ENCODE peak calls at places on chromosome 3, in seven cellular contexts. A is iPS-NIHi11; Q is hippocampal formation; X is anterior cingulate cortex; D is GM23248; E is activated CD8-positive, alpha-beta memory T cell treated with anti-CD3 and anti-CD28 coated beads for 48 hours; S is hepatic stellate cell. P is an unnamed sample.

GRCh38 chr3:22372292-22372949 is 621.4 kb upstream of the ZNF385D start:
- DNase-seq in S (no peak), E (no peak), D (peak; percentile 40), A (peak; percentile 51), X (no peak), Q (no peak), P (no peak)

GRCh38 chr3:146685050-146685814 is 80.1 kb upstream of the PLSCR5 start:
- DNase-seq in D (no peak), S (no peak), Q (no peak), E (no peak), A (no peak), X (no peak), P (no peak)

GRCh38 chr3:4821975-4822374 is 157.3 kb upstream of the BHLHE40 start:
- DNase-seq in Q (no peak), A (no peak), X (no peak), D (no peak), S (no peak), E (peak; percentile 61), P (no peak)

GRCh38 chr3:160140756-160141155 is 84.5 kb upstream of the C3orf80 start:
- DNase-seq in Q (no peak), D (no peak), E (no peak), X (no peak), A (no peak), S (no peak), P (no peak)

GRCh38 chr3:188946837-188947236 is 224.9 kb upstream of the TPRG1 start:
- DNase-seq in D (peak; percentile 65), Q (no peak), S (no peak), A (no peak), E (no peak), X (no peak), P (no peak)

GRCh38 chr3:50122071-50122470 is 33.1 kb upstream of the SEMA3F start:
- DNase-seq in S (no peak), E (no peak), D (peak; percentile 57), A (no peak), Q (no peak), X (no peak), P (no peak)

GRCh38 chr3:98630416-98630815 is 37.0 kb upstream of the CPOX start:
- DNase-seq in A (no peak), X (no peak), D (no peak), E (no peak), S (no peak), Q (no peak), P (no peak)

GRCh38 chr3:55547086-55547666 is 60.1 kb upstream of the WNT5A start:
- DNase-seq in A (no peak), S (no peak), X (no peak), E (no peak), D (no peak), Q (no peak), P (no peak)

GRCh38 chr3:136336329-136337100 is 86.4 kb downstream of the PCCB start:
- DNase-seq in X (no peak), Q (no peak), E (no peak), A (no peak), D (peak; percentile 88), S (no peak), P (peak; percentile 2)

GRCh38 chr3:52268036-52268435 is 10.4 kb downstream of the WDR82 start:
- DNase-seq in S (no peak), A (no peak), X (no peak), Q (no peak), D (no peak), E (no peak), P (no peak)

GRCh38 chr3:166052440-166052839 is 215.2 kb upstream of the BCHE start:
- DNase-seq in A (peak; percentile 23), Q (no peak), E (no peak), S (no peak), D (no peak), X (no peak), P (no peak)

GRCh38 chr3:66997560-66998074 is 490 bp upstream of the KBTBD8 start:
- DNase-seq in S (no peak), E (no peak), X (no peak), Q (peak; percentile 47), D (peak; percentile 82), A (no peak), P (peak; percentile 84)

GRCh38 chr3:160134964-160135363 is 90.3 kb upstream of the C3orf80 start:
- DNase-seq in A (no peak), Q (no peak), D (peak; percentile 69), E (no peak), X (no peak), S (no peak), P (no peak)

GRCh38 chr3:136042608-136043221 is 77.2 kb downstream of the PPP2R3A start:
- DNase-seq in E (no peak), A (peak; percentile 50), X (no peak), S (peak; percentile 41), D (peak; percentile 74), Q (no peak), P (peak; percentile 64)

GRCh38 chr3:47780727-47781325 is 867 bp downstream of the SMARCC1 start:
- DNase-seq in X (no peak), E (no peak), A (no peak), Q (no peak), D (peak; percentile 59), S (peak; percentile 16), P (no peak)

GRCh38 chr3:30199096-30199734 is 407.2 kb upstream of the TGFBR2 start:
- DNase-seq in D (peak; percentile 67), X (peak; percentile 2), A (peak; percentile 61), S (no peak), Q (peak; percentile 7), E (peak; percentile 54), P (peak; percentile 15)

GRCh38 chr3:128011140-128011539 is 41.1 kb upstream of the SEC61A1 start:
- DNase-seq in D (peak; percentile 18), A (peak; percentile 88), S (no peak), X (no peak), Q (peak; percentile 7), E (no peak), P (no peak)

GRCh38 chr3:9169951-9170850 is 79.2 kb downstream of the SRGAP3 start:
- DNase-seq in D (no peak), X (no peak), E (no peak), A (no peak), Q (no peak), S (no peak), P (no peak)

GRCh38 chr3:18425641-18426403 is 683 bp upstream of the SATB1 start:
- DNase-seq in A (peak; percentile 49), S (no peak), X (no peak), E (peak; percentile 53), Q (peak; percentile 67), D (peak; percentile 32), P (no peak)

GRCh38 chr3:196867155-196867506 is 589 bp upstream of the SENP5 start:
- DNase-seq in E (no peak), A (no peak), Q (no peak), D (no peak), S (no peak), X (no peak), P (no peak)

GRCh38 chr3:182375921-182376320 is 417.4 kb upstream of the ATP11B start:
- DNase-seq in Q (no peak), S (no peak), X (no peak), A (no peak), D (no peak), E (no peak), P (no peak)

GRCh38 chr3:155052470-155052869 is 27.6 kb upstream of the MME start:
- DNase-seq in X (no peak), D (no peak), S (no peak), A (no peak), E (no peak), Q (no peak), P (no peak)

GRCh38 chr3:49238274-49239127 is 38.5 kb downstream of the C3orf62 start:
- DNase-seq in D (peak; percentile 42), X (no peak), S (no peak), A (no peak), Q (no peak), E (no peak), P (no peak)

GRCh38 chr3:5899040-5899439 is 711.5 kb downstream of the EDEM1 start:
- DNase-seq in S (no peak), A (no peak), E (no peak), Q (no peak), D (no peak), X (no peak), P (no peak)

GRCh38 chr3:178699810-178700209 is 163.6 kb downstream of the KCNMB2 start:
- DNase-seq in A (no peak), S (no peak), E (no peak), X (no peak), D (no peak), Q (no peak), P (no peak)